ENCODE peak calls at places on chromosomes 2 and 18, in four cellular contexts. One of them, this sample, is unnamed.

GRCh38 chr2:231680992-231681852 is 27.1 kb upstream of the PTMA start:
- DNase-seq in NCI-H1417: no peak
- DNase-seq in hepatocyte: peak
- DNase-seq in aorta: peak
- DNase-seq in this sample: peak

GRCh38 chr2:135819211-135819610 is 17.8 kb downstream of the LCT start:
- DNase-seq in NCI-H1417: no peak
- DNase-seq in hepatocyte: no peak
- DNase-seq in aorta: no peak
- DNase-seq in this sample: no peak

GRCh38 chr2:11873766-11874165 is 127.3 kb downstream of the LPIN1 start:
- DNase-seq in hepatocyte: no peak
- DNase-seq in aorta: no peak
- DNase-seq in NCI-H1417: no peak
- DNase-seq in this sample: no peak

GRCh38 chr2:222613715-222614331 is 42.1 kb downstream of the FARSB start:
- DNase-seq in aorta: no peak
- DNase-seq in NCI-H1417: peak
- DNase-seq in hepatocyte: peak
- DNase-seq in this sample: peak

GRCh38 chr2:104952976-104953375 is 84.9 kb upstream of the MRPS9 start:
- DNase-seq in NCI-H1417: no peak
- DNase-seq in aorta: no peak
- DNase-seq in hepatocyte: no peak
- DNase-seq in this sample: no peak

GRCh38 chr2:25276569-25277465 is 64.9 kb downstream of the DNMT3A start:
- DNase-seq in hepatocyte: peak
- DNase-seq in aorta: peak
- DNase-seq in NCI-H1417: no peak
- DNase-seq in this sample: no peak

GRCh38 chr2:54065411-54065810 is 50.0 kb upstream of the ACYP2 start:
- DNase-seq in hepatocyte: no peak
- DNase-seq in aorta: no peak
- DNase-seq in NCI-H1417: no peak
- DNase-seq in this sample: no peak

GRCh38 chr2:100504542-100504941 is 34.3 kb downstream of the NMS start:
- DNase-seq in NCI-H1417: no peak
- DNase-seq in aorta: no peak
- DNase-seq in hepatocyte: no peak
- DNase-seq in this sample: no peak

GRCh38 chr2:9702604-9703084 is 71.8 kb upstream of the YWHAQ start:
- DNase-seq in NCI-H1417: no peak
- DNase-seq in hepatocyte: no peak
- DNase-seq in aorta: no peak
- DNase-seq in this sample: no peak

GRCh38 chr18:68418881-68419280 is 296.0 kb downstream of the TMX3 start:
- DNase-seq in aorta: no peak
- DNase-seq in NCI-H1417: no peak
- DNase-seq in hepatocyte: peak
- DNase-seq in this sample: no peak

GRCh38 chr18:24104486-24104885 is 34.4 kb upstream of the CABYR start:
- DNase-seq in aorta: no peak
- DNase-seq in NCI-H1417: no peak
- DNase-seq in hepatocyte: no peak
- DNase-seq in this sample: no peak

GRCh38 chr2:102708847-102709559 is 52.8 kb upstream of the TMEM182 start:
- DNase-seq in aorta: no peak
- DNase-seq in hepatocyte: peak
- DNase-seq in NCI-H1417: peak
- DNase-seq in this sample: no peak

GRCh38 chr2:86224645-86225355 is 25.5 kb downstream of the MRPL35 start:
- DNase-seq in hepatocyte: no peak
- DNase-seq in aorta: peak
- DNase-seq in NCI-H1417: no peak
- DNase-seq in this sample: no peak

GRCh38 chr2:17101596-17101995 is 416.6 kb downstream of the RAD51AP2 start:
- DNase-seq in aorta: no peak
- DNase-seq in NCI-H1417: no peak
- DNase-seq in hepatocyte: no peak
- DNase-seq in this sample: no peak

GRCh38 chr2:169329669-169330554 is 32.4 kb downstream of the LRP2 start:
- DNase-seq in NCI-H1417: peak
- DNase-seq in aorta: no peak
- DNase-seq in hepatocyte: no peak
- DNase-seq in this sample: no peak

GRCh38 chr2:151260492-151261239 is 997 bp downstream of the RBM43 start:
- DNase-seq in NCI-H1417: no peak
- DNase-seq in aorta: no peak
- DNase-seq in hepatocyte: no peak
- DNase-seq in this sample: peak

GRCh38 chr18:30992231-30992630 is 50.3 kb downstream of the DSC3 start:
- DNase-seq in aorta: no peak
- DNase-seq in NCI-H1417: no peak
- DNase-seq in hepatocyte: no peak
- DNase-seq in this sample: no peak

This sample was measured in small intestine.